ENCODE peak calls at places on chromosomes 3 and 15, in five cellular contexts. Z is DND-41, E is neural progenitor cell, I is K562, Y is PC-3. F is an unnamed sample. For H3K27me3, the result is how much of the 10 kb centered on the place peaks cover.

GRCh38 chr15:75817151-75817935 is 25.9 kb upstream of the UBE2Q2 start:
- DNase-seq in E (no peak), Z (no peak), Y (no peak), I (no peak), F (peak)

GRCh38 chr3:187291001-187291511 is 481 bp downstream of the MASP1 start:
- DNase-seq in E (peak), Y (no peak), I (no peak), Z (no peak), F (no peak)

GRCh38 chr3:37787027-37787868 is 74.4 kb upstream of the CTDSPL start:
- DNase-seq in Z (no peak), I (no peak), E (no peak), Y (no peak), F (peak)

GRCh38 chr15:94177112-94177511 is 54.2 kb upstream of the MCTP2 start:
- DNase-seq in Z (no peak), I (no peak), E (no peak), Y (peak), F (peak)

GRCh38 chr3:55721716-55722484 is 234.8 kb upstream of the WNT5A start:
- DNase-seq in I (peak), E (peak), Z (no peak), Y (peak), F (peak)

GRCh38 chr3:90062018-90062417 is 954.6 kb downstream of the EPHA3 start:
- DNase-seq in Y (peak), I (no peak), Z (no peak), E (no peak), F (peak)

GRCh38 chr15:36688310-36689102 is 109.1 kb downstream of the CDIN1 start:
- DNase-seq in Z (no peak), I (peak), Y (peak), E (no peak), F (no peak)

GRCh38 chr15:80957556-80957955 is 32.1 kb downstream of the MESD start:
- DNase-seq in Y (no peak), E (no peak), I (peak), Z (no peak), F (no peak)

GRCh38 chr3:189519458-189519857 is 111.7 kb upstream of the TP63 start:
- DNase-seq in E (no peak), Z (no peak), I (no peak), Y (no peak), F (no peak)

GRCh38 chr3:78848392-78849288 is 919.2 kb downstream of the ROBO1 start:
- DNase-seq in E (no peak), I (no peak), Y (peak), Z (no peak), F (no peak)

GRCh38 chr3:160162440-160162839 is 62.8 kb upstream of the C3orf80 start:
- DNase-seq in Y (no peak), E (peak), Z (no peak), I (no peak), F (no peak)

GRCh38 chr3:138289260-138289659 is 40.4 kb downstream of the NME9 start:
- DNase-seq in Z (no peak), Y (no peak), I (no peak), E (no peak), F (no peak)

GRCh38 chr15:99435761-99436346 is 129.9 kb upstream of the MEF2A start:
- DNase-seq in Z (no peak), Y (peak), I (no peak), E (no peak), F (no peak)

GRCh38 chr3:32113566-32113965 is 7.1 kb downstream of the GPD1L start:
- DNase-seq in Z (no peak), I (no peak), E (no peak), Y (no peak), F (no peak)

GRCh38 chr3:169813757-169814517 is 1.2 kb upstream of the LRRC34 start:
- DNase-seq in Z (peak), Y (no peak), I (no peak), E (peak), F (peak)

GRCh38 chr15:39102431-39102830 is 478.4 kb upstream of the THBS1 start:
- DNase-seq in I (no peak), Y (no peak), E (no peak), Z (no peak), F (no peak)

GRCh38 chr3:44992555-44993470 is 16.8 kb downstream of the EXOSC7 start:
- DNase-seq in I (peak), Z (peak), Y (peak), E (peak), F (peak)

GRCh38 chr3:54630111-54630623 is 297.7 kb downstream of the LRTM1 start:
- DNase-seq in I (no peak), Z (no peak), Y (no peak), E (no peak), F (no peak)

GRCh38 chr3:170623524-170623923 is 37.6 kb upstream of the SLC7A14 start:
- DNase-seq in Z (no peak), E (no peak), I (no peak), Y (no peak), F (no peak)

GRCh38 chr3:42505203-42505848 is 2.9 kb downstream of the VIPR1 start:
- DNase-seq in E (no peak), Y (no peak), Z (no peak), I (no peak), F (no peak)

GRCh38 chr3:130916507-130917167 is 22.8 kb downstream of the ATP2C1 start:
- DNase-seq in Y (no peak), E (no peak), I (no peak), Z (no peak), F (no peak)

GRCh38 chr3:55307622-55308021 is 179.5 kb downstream of the WNT5A start:
- DNase-seq in Z (no peak), Y (no peak), I (no peak), E (no peak), F (no peak)

GRCh38 chr15:61724276-61724939 is 335.8 kb downstream of the VPS13C start:
- DNase-seq in Y (no peak), I (no peak), E (no peak), Z (no peak), F (no peak)

GRCh38 chr3:183331518-183331917 is 78.5 kb downstream of the B3GNT5 start:
- DNase-seq in Y (no peak), E (no peak), I (no peak), Z (no peak), F (no peak)

DNA sequence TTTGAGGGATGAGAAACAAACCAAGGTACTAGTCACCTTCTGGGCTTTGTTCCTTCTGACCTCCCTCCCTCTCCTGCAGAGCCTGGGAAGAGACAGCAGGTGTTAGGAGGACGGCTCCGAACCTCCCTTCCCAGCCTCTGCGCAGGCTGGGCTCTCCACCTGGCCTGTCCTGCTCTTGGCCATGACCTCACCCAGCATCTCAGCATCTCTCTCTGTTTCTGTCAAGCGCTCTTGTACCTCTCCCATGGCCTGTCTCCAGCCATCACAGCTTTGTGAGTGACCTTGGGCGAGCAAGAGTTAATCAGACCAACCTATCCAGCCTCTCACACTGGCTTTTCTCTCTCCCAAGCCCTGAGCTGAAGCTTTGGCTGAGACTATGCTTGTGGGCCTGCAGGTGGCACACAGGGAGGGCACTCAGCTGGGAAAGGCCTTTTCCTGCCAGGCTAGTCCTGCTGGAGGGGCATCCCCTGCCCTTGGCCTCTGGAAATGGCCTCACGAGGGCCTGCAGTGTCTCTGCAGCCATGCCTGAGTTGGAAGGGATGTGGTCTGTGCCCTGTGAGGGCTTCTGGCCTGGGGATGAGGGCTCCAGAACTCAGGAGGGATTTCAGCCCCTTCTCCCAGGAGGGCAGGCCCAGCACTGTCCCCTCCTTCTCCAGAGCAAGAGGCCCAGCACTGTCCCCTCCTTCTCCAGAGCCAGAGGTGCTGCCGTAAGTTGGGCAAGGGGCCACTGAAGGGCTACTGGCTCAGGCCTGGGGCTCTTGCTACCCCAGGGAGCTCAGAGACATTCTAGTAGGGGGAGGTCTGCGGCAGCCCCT is 2.1 kb downstream of the CHST13 start:
- DNase-seq in E (no peak), I (no peak), Z (no peak), Y (no peak), F (no peak)
- TF ChIP-seq EZH2 in E (no peak), I (no peak), Z (no peak), Y (no peak), F (no peak)

GRCh38 chr3:36124118-36124796 is 256.0 kb upstream of the STAC start:
- DNase-seq in Y (peak), E (peak), Z (no peak), I (no peak), F (peak)
- TF ChIP-seq CTCF in Y (peak), E (peak), Z (peak), I (no peak), F (peak)

GRCh38 chr15:44264148-44264547 is 24.4 kb upstream of the GOLM2 start:
- DNase-seq in E (no peak), Z (no peak), I (no peak), Y (no peak), F (no peak)

GRCh38 chr15:44261007-44261706 is 27.4 kb upstream of the GOLM2 start:
- DNase-seq in Y (peak), E (peak), Z (no peak), I (peak), F (no peak)

GRCh38 chr15:44265757-44266156 is 22.8 kb upstream of the GOLM2 start:
- DNase-seq in Z (no peak), Y (peak), I (no peak), E (no peak), F (peak)
- H3K27me3 ChIP-seq in Z (under half), Y (under half), I (under half), E (under half), F (under half)

DNA sequence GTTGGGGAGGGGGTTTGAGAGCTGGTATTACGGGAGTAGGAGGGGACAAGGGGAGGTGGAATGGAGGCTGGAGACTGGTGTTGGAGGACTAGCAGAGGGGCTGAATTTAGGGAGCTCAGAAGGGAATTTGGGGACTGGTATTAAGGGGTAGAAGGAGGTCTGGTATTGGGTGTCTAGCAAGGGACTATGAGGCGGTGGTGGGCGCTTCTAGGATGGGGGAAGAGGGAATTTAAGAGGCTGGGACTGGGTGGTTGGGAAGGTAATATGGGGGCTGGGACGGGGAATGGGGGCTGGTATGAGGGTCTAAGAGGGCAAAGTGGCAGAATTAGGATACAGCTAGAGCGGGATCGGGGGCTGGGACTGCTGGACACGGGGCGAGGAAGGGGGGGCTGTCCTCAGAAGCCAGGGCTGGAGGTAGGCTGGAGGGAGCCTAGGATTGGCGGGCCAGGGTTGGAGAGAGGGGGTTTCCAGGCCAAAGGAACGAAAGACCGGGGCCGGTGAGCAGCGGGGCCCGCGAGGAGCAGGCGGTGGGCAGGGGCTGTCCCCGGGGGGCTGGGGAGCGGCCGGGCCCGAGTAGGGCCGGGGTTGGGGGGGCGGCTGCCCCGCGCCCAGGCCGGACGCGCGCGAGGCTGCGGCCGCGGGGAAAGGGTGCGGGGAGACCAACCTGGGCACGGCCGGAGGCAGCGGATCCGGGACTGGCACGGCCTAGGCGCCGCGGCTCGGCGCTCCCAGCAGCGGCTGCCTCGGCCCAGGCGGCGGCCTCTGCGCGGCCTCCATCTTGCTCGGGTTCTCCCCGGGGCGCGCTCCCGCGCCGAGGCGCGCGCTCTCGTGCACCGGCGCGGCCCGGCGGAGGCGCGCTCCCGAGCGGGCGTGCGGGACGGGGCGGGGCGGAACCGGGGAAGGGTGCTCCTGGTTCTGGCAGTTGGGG is at the start of gene LHFPL4:
- DNase-seq in E (peak), Z (no peak), Y (no peak), I (no peak), F (no peak)
- TF ChIP-seq EZH2 in E (no peak), Z (no peak), Y (no peak), I (no peak), F (no peak)

DNA sequence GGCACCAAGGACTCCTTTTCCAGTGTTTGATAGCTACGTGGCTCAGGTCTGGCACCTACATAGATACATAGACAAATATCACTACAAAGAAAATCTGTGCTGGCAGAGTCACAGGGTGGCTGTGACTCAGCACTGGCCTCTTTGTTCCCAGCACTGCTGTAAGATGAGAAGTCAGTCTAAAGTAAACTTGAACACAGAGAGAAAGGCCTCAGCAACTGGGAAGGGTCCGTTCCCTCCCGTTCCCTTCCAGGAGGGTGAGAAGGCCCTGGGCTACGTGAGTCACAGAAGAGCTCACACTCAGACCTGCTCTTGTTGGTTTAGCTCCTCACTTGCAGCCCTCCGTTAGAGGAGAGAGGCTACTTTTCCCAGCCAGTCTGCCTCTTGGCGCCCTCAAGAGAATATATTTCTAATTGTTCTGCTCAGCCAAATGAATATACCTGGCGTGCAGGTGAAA is 23.1 kb downstream of the ANXA2 start:
- DNase-seq in Y (peak), Z (no peak), I (no peak), E (peak), F (peak)
- TF ChIP-seq CTCF in Y (peak), Z (no peak), I (no peak), E (no peak), F (no peak)

GRCh38 chr3:71752911-71753715 is 542 bp upstream of the GPR27 start:
- DNase-seq in I (no peak), E (peak), Y (no peak), Z (no peak), F (no peak)
- H3K27me3 ChIP-seq in I (under half), E (half or more), Y (half or more), Z (under half), F (under half)

GRCh38 chr3:53495091-53495517 is 693 bp downstream of the CACNA1D start:
- DNase-seq in Z (no peak), E (peak), I (no peak), Y (no peak), F (no peak)
- TF ChIP-seq EZH2 in Z (no peak), E (no peak), I (no peak), Y (no peak), F (no peak)